ENCODE peak calls at places on chromosomes 1 and 21, in four cellular contexts. P is fibroblast of gingiva; I is stimulated activated CD4-positive, alpha-beta T cell treated with anti-CD3 and anti-CD28 coated beads, TNF-alpha, amount 100 ng/mL, for 4 hours; J is activated naive CD4-positive, alpha-beta T cell. G is an unnamed sample.

GRCh38 chr1:57132993-57133614 is 167.3 kb upstream of the C8B start:
- DNase-seq in P (no peak), J (no peak), I (no peak), G (no peak)

GRCh38 chr1:164785841-164786534 is 227.0 kb downstream of the PBX1 start:
- DNase-seq in P (no peak), J (no peak), I (no peak), G (no peak)

GRCh38 chr1:32925360-32926142 is 24.4 kb upstream of the TMEM54 start:
- DNase-seq in P (peak; percentile 4), J (no peak), I (no peak), G (no peak)

GRCh38 chr21:17441370-17441769 is 71.5 kb upstream of the CXADR start:
- DNase-seq in J (no peak), I (no peak), P (peak; percentile 60), G (no peak)

GRCh38 chr1:32716312-32717126 is 13.9 kb upstream of the SYNC start:
- DNase-seq in P (no peak), J (no peak), I (no peak), G (no peak)

GRCh38 chr1:114670083-114671010 is 498 bp upstream of the DENND2C start:
- DNase-seq in I (peak; percentile 78), J (peak; percentile 85), P (peak; percentile 87), G (peak; percentile 83)

GRCh38 chr1:21869620-21870121 is 57.6 kb downstream of the LDLRAD2 start:
- DNase-seq in I (no peak), J (no peak), P (peak; percentile 90), G (peak; percentile 73)

GRCh38 chr1:107765484-107765883 is 199.5 kb downstream of the VAV3 start:
- DNase-seq in J (no peak), I (no peak), P (no peak), G (no peak)

GRCh38 chr21:46033410-46034404 is 52.1 kb downstream of the COL6A1 start:
- DNase-seq in I (no peak), J (no peak), P (no peak), G (no peak)

GRCh38 chr1:94039871-94040569 is 80.9 kb downstream of the ABCA4 start:
- DNase-seq in J (no peak), I (no peak), P (no peak), G (no peak)

GRCh38 chr1:52098139-52098871 is 42.2 kb downstream of the BTF3L4 start:
- DNase-seq in I (no peak), P (no peak), J (no peak), G (no peak)

GRCh38 chr21:42640486-42640885 is 12.9 kb upstream of the PDE9A start:
- DNase-seq in P (no peak), I (no peak), J (no peak), G (no peak)

GRCh38 chr1:111747282-111747734 is 8.1 kb upstream of the INKA2 start:
- DNase-seq in P (peak; percentile 66), J (peak; percentile 2), I (peak; percentile 46), G (peak; percentile 54)

GRCh38 chr1:168301664-168302320 is 21.1 kb downstream of the TBX19 start:
- DNase-seq in J (no peak), P (peak; percentile 32), I (no peak), G (peak; percentile 6)

GRCh38 chr1:158116768-158117167 is 63.9 kb upstream of the CD1D start:
- DNase-seq in I (no peak), J (no peak), P (no peak), G (no peak)

GRCh38 chr1:228274452-228275153 is 66.8 kb downstream of the OBSCN start:
- DNase-seq in P (no peak), J (no peak), I (no peak), G (no peak)

GRCh38 chr1:35031103-35031452 is 667 bp downstream of the ZMYM6 start:
- DNase-seq in J (peak; percentile 22), I (peak; percentile 5), P (peak; percentile 28), G (peak; percentile 20)

GRCh38 chr1:193408782-193409293 is 222.4 kb upstream of the B3GALT2 start:
- DNase-seq in J (no peak), I (no peak), P (peak; percentile 6), G (no peak)

GRCh38 chr1:209652873-209653401 is 712 bp upstream of the LAMB3 start:
- DNase-seq in J (no peak), I (peak; percentile 13), P (no peak), G (no peak)

GRCh38 chr1:3668585-3669300 is 16.4 kb downstream of the TP73 start:
- DNase-seq in J (no peak), P (no peak), I (no peak), G (no peak)

GRCh38 chr1:91769698-91770232 is 116.2 kb downstream of the TGFBR3 start:
- DNase-seq in I (no peak), J (no peak), P (no peak), G (peak; percentile 48)

GRCh38 chr1:112337028-112337531 is 58.9 kb upstream of the CTTNBP2NL start:
- DNase-seq in P (peak; percentile 49), J (no peak), I (no peak), G (peak; percentile 40)

GRCh38 chr1:53198241-53198651 is 1.6 kb downstream of the CPT2 start:
- DNase-seq in I (no peak), P (peak; percentile 95), J (no peak), G (peak; percentile 48)

GRCh38 chr1:30816211-30817082 is 58.9 kb upstream of the LAPTM5 start:
- DNase-seq in I (no peak), J (no peak), P (peak; percentile 61), G (peak; percentile 80)

GRCh38 chr1:29785137-29785527 is 548.8 kb downstream of the PTPRU start:
- DNase-seq in I (no peak), J (no peak), P (no peak), G (no peak)

GRCh38 chr1:1062364-1063163 is 11.5 kb downstream of the RNF223 start:
- DNase-seq in I (no peak), J (no peak), P (no peak), G (no peak)

GRCh38 chr1:92188436-92189255 is 29.1 kb upstream of the C1orf146 start:
- DNase-seq in I (no peak), J (no peak), P (no peak), G (no peak)

GRCh38 chr21:43196789-43197188 is 28.0 kb downstream of the CRYAA start:
- DNase-seq in I (no peak), P (no peak), J (no peak), G (no peak)

GRCh38 chr1:165355977-165356811 is at the start of gene LMX1A:
- DNase-seq in J (no peak), I (no peak), P (no peak), G (no peak)

GRCh38 chr1:29209173-29209572 is 21.6 kb downstream of the MECR start:
- DNase-seq in I (no peak), J (no peak), P (no peak), G (no peak)

GRCh38 chr1:42436794-42437458 is 18.9 kb downstream of the ZMYND12 start:
- DNase-seq in I (no peak), J (no peak), P (no peak), G (no peak)

GRCh38 chr21:37193676-37194075 is 73.5 kb downstream of the VPS26C start:
- DNase-seq in I (no peak), P (no peak), J (no peak), G (no peak)